ENCODE peak calls at places on chromosomes 4 and X, in six cellular contexts. I is cardiac muscle cell, O is brain microvascular endothelial cell, Z is testis, S is hepatocyte, P is uterus. X is an unnamed sample.
A peak's percentile ranks its signal among the peaks of the same experiment; 100 is the strongest.

GRCh38 chr4:157075811-157076577 is at the start of gene GLRB:
- DNase-seq in I (peak; percentile 56), O (no peak), Z (peak; percentile 34), S (peak; percentile 71), P (peak; percentile 19), X (no peak)

GRCh38 chr4:6917445-6918241 is 8.0 kb downstream of the TBC1D14 start:
- DNase-seq in I (no peak), O (no peak), Z (peak; percentile 60), S (peak; percentile 92), P (peak; percentile 40), X (no peak)

GRCh38 chr4:127748957-127749356 is 18.8 kb downstream of the SLC25A31 start:
- DNase-seq in I (no peak), O (no peak), Z (no peak), S (no peak), P (no peak), X (no peak)

GRCh38 chr4:8606476-8606875 is 13.9 kb downstream of the CPZ start:
- DNase-seq in I (no peak), O (no peak), Z (no peak), S (no peak), P (no peak), X (no peak)

GRCh38 chr4:167903291-167903721 is 189.0 kb upstream of the ANXA10 start:
- DNase-seq in I (no peak), O (peak; percentile 81), Z (no peak), S (no peak), P (no peak), X (no peak)

GRCh38 chr4:42150653-42151567 is 1.5 kb downstream of the BEND4 start:
- DNase-seq in I (peak; percentile 13), O (no peak), Z (peak; percentile 15), S (peak; percentile 13), P (no peak), X (no peak)

GRCh38 chrX:129750971-129751370 is 12.2 kb downstream of the XPNPEP2 start:
- DNase-seq in I (no peak), O (no peak), Z (no peak), S (no peak), P (no peak), X (no peak)

GRCh38 chrX:56728752-56729151 is 291 bp upstream of the NBDY start:
- DNase-seq in I (peak; percentile 38), O (peak; percentile 8), Z (peak; percentile 32), S (peak; percentile 12), P (no peak), X (no peak)

GRCh38 chr4:113435893-113436292 is 325.6 kb downstream of the CAMK2D start:
- DNase-seq in I (no peak), O (peak; percentile 72), Z (peak; percentile 33), S (no peak), P (peak; percentile 59), X (no peak)

GRCh38 chr4:83107636-83108035 is 6.9 kb downstream of the PLAC8 start:
- DNase-seq in I (no peak), O (no peak), Z (no peak), S (no peak), P (no peak), X (no peak)

GRCh38 chr4:94428884-94429283 is 22.9 kb upstream of the PDLIM5 start:
- DNase-seq in I (no peak), O (no peak), Z (no peak), S (peak; percentile 19), P (no peak), X (no peak)

GRCh38 chrX:45198706-45199105 is 2.0 kb downstream of the DIPK2B start:
- DNase-seq in I (no peak), O (no peak), Z (no peak), S (no peak), P (no peak), X (no peak)

GRCh38 chr4:158715787-158716186 is 7.4 kb downstream of the PPID start:
- DNase-seq in I (no peak), O (no peak), Z (no peak), S (no peak), P (no peak), X (no peak)

GRCh38 chr4:76305033-76305687 is 1.4 kb upstream of the STBD1 start:
- DNase-seq in I (no peak), O (no peak), Z (no peak), S (no peak), P (no peak), X (no peak)

GRCh38 chr4:17545374-17546140 is 30.6 kb downstream of the CLRN2 start:
- DNase-seq in I (no peak), O (no peak), Z (no peak), S (no peak), P (no peak), X (no peak)

GRCh38 chr4:3518511-3518880 is 13.7 kb downstream of the LRPAP1 start:
- DNase-seq in I (no peak), O (no peak), Z (no peak), S (no peak), P (no peak), X (no peak)

GRCh38 chr4:12963912-12964311 is 520.2 kb downstream of the RAB28 start:
- DNase-seq in I (no peak), O (no peak), Z (no peak), S (no peak), P (no peak), X (no peak)

GRCh38 chr4:4415806-4416805 is 29.2 kb downstream of the NSG1 start:
- DNase-seq in I (no peak), O (no peak), Z (no peak), S (no peak), P (no peak), X (no peak)

GRCh38 chr4:76688737-76689078 is 209.2 kb downstream of the SOWAHB start:
- DNase-seq in I (no peak), O (no peak), Z (no peak), S (no peak), P (no peak), X (no peak)

GRCh38 chrX:132270699-132271098 is 51.5 kb upstream of the RAP2C start:
- DNase-seq in I (no peak), O (no peak), Z (peak; percentile 54), S (peak; percentile 54), P (peak; percentile 74), X (peak; percentile 24)

GRCh38 chr4:155434904-155435303 is 58.1 kb upstream of the MAP9 start:
- DNase-seq in I (no peak), O (no peak), Z (no peak), S (no peak), P (no peak), X (no peak)

GRCh38 chrX:104253567-104254441 is 929 bp downstream of the ESX1 start:
- DNase-seq in I (peak; percentile 48), O (no peak), Z (peak; percentile 17), S (no peak), P (no peak), X (no peak)

GRCh38 chr4:24266951-24267577 is 317.3 kb downstream of the DHX15 start:
- DNase-seq in I (no peak), O (no peak), Z (no peak), S (no peak), P (no peak), X (no peak)

GRCh38 chrX:151724563-151725337 is 8.9 kb downstream of the FATE1 start:
- DNase-seq in I (no peak), O (no peak), Z (peak; percentile 52), S (no peak), P (no peak), X (no peak)

GRCh38 chr4:112327950-112328349 is 30.8 kb downstream of the ALPK1 start:
- DNase-seq in I (peak; percentile 43), O (peak; percentile 36), Z (no peak), S (peak; percentile 56), P (no peak), X (peak; percentile 29)

GRCh38 chrX:46648660-46649059 is 75.1 kb downstream of the CHST7 start:
- DNase-seq in I (no peak), O (no peak), Z (no peak), S (no peak), P (no peak), X (no peak)

GRCh38 chr4:153207561-153207960 is 3.3 kb downstream of the TRIM2 start:
- DNase-seq in I (peak; percentile 62), O (peak; percentile 26), Z (peak; percentile 54), S (peak; percentile 67), P (peak; percentile 38), X (no peak)

GRCh38 chr4:72312032-72312650 is 256.9 kb downstream of the ADAMTS3 start:
- DNase-seq in I (no peak), O (peak; percentile 96), Z (peak; percentile 78), S (peak; percentile 55), P (peak; percentile 80), X (peak; percentile 61)

GRCh38 chrX:43448688-43449087 is 207.4 kb upstream of the MAOA start:
- DNase-seq in I (no peak), O (no peak), Z (no peak), S (no peak), P (no peak), X (no peak)
- H3K4me3 ChIP-seq in I (no peak overlapping the region), O (no peak overlapping the region), Z (no peak overlapping the region), S (no peak overlapping the region), P (no peak overlapping the region), X (no peak overlapping the region)

GRCh38 chrX:54246866-54247265 is 63.8 kb upstream of the FAM120C start:
- DNase-seq in I (no peak), O (no peak), Z (no peak), S (no peak), P (no peak), X (no peak)

GRCh38 chrX:54248309-54248708 is 65.3 kb upstream of the FAM120C start:
- DNase-seq in I (peak; percentile 4), O (no peak), Z (no peak), S (peak; percentile 33), P (no peak), X (peak; percentile 1)
- TF ChIP-seq CTCF in I (peak; percentile 35), O (no peak), Z (no peak), S (peak; percentile 38), P (peak; percentile 8), X (peak; percentile 38)

GRCh38 chr4:30866907-30867306 is 146.7 kb downstream of the PCDH7 start:
- DNase-seq in I (no peak), O (no peak), Z (no peak), S (peak; percentile 18), P (no peak), X (no peak)

GRCh38 chr4:30865676-30866075 is 145.5 kb downstream of the PCDH7 start:
- DNase-seq in I (no peak), O (no peak), Z (no peak), S (no peak), P (no peak), X (no peak)

GRCh38 chr4:30866444-30866843 is 146.3 kb downstream of the PCDH7 start:
- DNase-seq in I (no peak), O (no peak), Z (no peak), S (peak; percentile 14), P (no peak), X (no peak)

GRCh38 chr4:30868257-30868656 is 148.1 kb downstream of the PCDH7 start:
- DNase-seq in I (no peak), O (no peak), Z (no peak), S (no peak), P (no peak), X (no peak)

DNA sequence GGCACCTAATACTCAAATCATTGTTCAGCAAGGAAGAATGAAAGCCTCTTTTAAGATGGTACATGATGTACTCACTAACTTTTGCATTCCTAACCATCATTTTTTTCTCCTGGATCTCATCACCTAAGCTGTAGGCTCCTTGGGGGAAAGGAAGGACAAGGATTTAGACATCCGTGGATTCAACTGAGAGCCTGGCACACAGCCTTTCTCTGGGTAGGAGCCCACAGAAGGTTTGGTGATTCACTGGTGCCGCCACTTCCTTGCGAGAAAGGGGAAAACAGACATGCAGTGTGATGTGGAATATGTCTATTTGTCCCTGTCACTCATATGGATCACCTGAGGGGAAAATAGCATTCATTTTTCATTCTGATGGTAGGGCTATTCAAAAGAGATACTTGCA is 147.3 kb downstream of the PCDH7 start:
- DNase-seq in I (no peak), O (no peak), Z (no peak), S (no peak), P (peak; percentile 40), X (no peak)
- H3K27ac ChIP-seq in I (peak overlapping the region; percentile 85), O (no peak overlapping the region), Z (no peak overlapping the region), S (peak overlapping the region; percentile 70), P (peak overlapping the region; percentile 84), X (no peak overlapping the region)

GRCh38 chrX:69133561-69134542 is 31.4 kb downstream of the PJA1 start:
- DNase-seq in I (peak; percentile 72), O (peak; percentile 55), Z (peak; percentile 53), S (peak; percentile 56), P (peak; percentile 40), X (peak; percentile 27)
- H3K4me3 ChIP-seq in I (no peak overlapping the region), O (no peak overlapping the region), Z (no peak overlapping the region), S (no peak overlapping the region), P (no peak overlapping the region), X (no peak overlapping the region)

X was measured in AG04450.